ENCODE peak calls at places on chromosomes 4 and X, in four cellular contexts. W is NCI-H1417, A is aorta, G is IMR-90. I is an unnamed sample.

GRCh38 chr4:87559090-87559837 is 30.1 kb upstream of the SPARCL1 start:
- DNase-seq in G (no peak), A (no peak), W (peak), I (no peak)

GRCh38 chr4:38131371-38132139 is 171.4 kb downstream of the PTTG2 start:
- DNase-seq in A (no peak), G (no peak), W (no peak), I (no peak)

GRCh38 chr4:92339671-92340070 is 35.9 kb downstream of the GRID2 start:
- DNase-seq in W (no peak), G (no peak), A (no peak), I (no peak)

GRCh38 chrX:1380672-1381233 is 11.2 kb downstream of the SLC25A6 start:
- DNase-seq in G (no peak), W (no peak), A (peak), I (peak)

GRCh38 chrX:42714981-42715688 is 62.8 kb downstream of the PPP1R2C start:
- DNase-seq in W (peak), G (no peak), A (peak), I (peak)

GRCh38 chr4:83221897-83222441 is 62.6 kb downstream of the COQ2 start:
- DNase-seq in W (no peak), A (no peak), G (no peak), I (no peak)

GRCh38 chr4:12926189-12927066 is 557.7 kb downstream of the RAB28 start:
- DNase-seq in G (no peak), W (peak), A (no peak), I (no peak)

GRCh38 chr4:55851885-55852284 is 1.6 kb upstream of the EXOC1 start:
- DNase-seq in A (no peak), G (no peak), W (no peak), I (no peak)

GRCh38 chrX:154430916-154431315 is 2.4 kb downstream of the ATP6AP1 start:
- DNase-seq in G (no peak), A (no peak), W (no peak), I (peak)

GRCh38 chrX:102846544-102847236 is 90.4 kb upstream of the RAB40AL start:
- DNase-seq in A (no peak), G (peak), W (no peak), I (no peak)

GRCh38 chrX:71111141-71111843 is at the start of gene IL2RG:
- DNase-seq in W (no peak), G (no peak), A (no peak), I (no peak)

GRCh38 chr4:37715889-37716402 is 29.8 kb upstream of the RELL1 start:
- DNase-seq in W (peak), G (peak), A (no peak), I (no peak)

GRCh38 chr4:107970063-107970798 is 19.5 kb upstream of the HADH start:
- DNase-seq in A (no peak), W (no peak), G (no peak), I (no peak)

GRCh38 chr4:40613456-40613855 is 16.2 kb downstream of the RBM47 start:
- DNase-seq in W (no peak), A (no peak), G (peak), I (no peak)

GRCh38 chr4:125744891-125745364 is 430.2 kb downstream of the FAT4 start:
- DNase-seq in W (no peak), G (no peak), A (peak), I (peak)

GRCh38 chrX:106168107-106168506 is at the start of gene PWWP3B:
- DNase-seq in A (no peak), W (no peak), G (no peak), I (peak)

GRCh38 chr4:168096444-168096784 is 4.1 kb downstream of the ANXA10 start:
- DNase-seq in W (no peak), A (no peak), G (no peak), I (no peak)

GRCh38 chr4:70360460-70360859 is at the start of gene SMR3A:
- DNase-seq in G (no peak), A (no peak), W (no peak), I (no peak)

GRCh38 chr4:25330905-25331816 is 18.6 kb downstream of the ZCCHC4 start:
- DNase-seq in G (no peak), W (no peak), A (no peak), I (no peak)

GRCh38 chr4:150242820-150243458 is 164.7 kb downstream of the DCLK2 start:
- DNase-seq in G (peak), W (peak), A (no peak), I (no peak)

GRCh38 chr4:36385951-36386561 is 104.6 kb downstream of the DTHD1 start:
- DNase-seq in W (no peak), G (no peak), A (no peak), I (no peak)

I was measured in lower lobe of right lung.